ENCODE peak calls at places on chromosomes 3 and 15, in five cellular contexts. U is T-helper 2 cell, T is mammary epithelial cell, X is HS-27A, S is neural progenitor cell. K is an unnamed sample.

GRCh38 chr3:37997791-37998370 is 7.3 kb downstream of the VILL start:
- DNase-seq in U (no peak), T (no peak), X (no peak), S (no peak), K (no peak)

GRCh38 chr3:126529585-126530170 is 5.7 kb downstream of the CHST13 start:
- DNase-seq in U (no peak), T (no peak), X (no peak), S (no peak), K (no peak)

GRCh38 chr3:177374323-177374722 is 177.0 kb upstream of the TBL1XR1 start:
- DNase-seq in U (no peak), T (no peak), X (no peak), S (no peak), K (no peak)

GRCh38 chr15:69092159-69092558 is 68.3 kb upstream of the GLCE start:
- DNase-seq in U (no peak), T (peak; percentile 90), X (peak; percentile 80), S (no peak), K (no peak)

GRCh38 chr3:31433679-31433992 is 99.1 kb upstream of the STT3B start:
- DNase-seq in U (no peak), T (no peak), X (no peak), S (no peak), K (no peak)

GRCh38 chr3:79019137-79019923 is 748.5 kb downstream of the ROBO1 start:
- DNase-seq in U (no peak), T (peak; percentile 97), X (peak; percentile 52), S (peak; percentile 90), K (peak; percentile 89)

GRCh38 chr15:77819271-77819806 is 186.6 kb upstream of the LINGO1 start:
- DNase-seq in U (no peak), T (peak; percentile 7), X (no peak), S (peak; percentile 71), K (no peak)

GRCh38 chr3:145820175-145820574 is 340.8 kb downstream of the PLOD2 start:
- DNase-seq in U (no peak), T (no peak), X (no peak), S (no peak), K (no peak)

GRCh38 chr15:52163321-52164190 is 27.6 kb downstream of the GNB5 start:
- DNase-seq in U (no peak), T (no peak), X (no peak), S (peak; percentile 77), K (peak; percentile 74)

GRCh38 chr15:61556037-61556648 is 327.0 kb upstream of the RORA start:
- DNase-seq in U (no peak), T (peak; percentile 77), X (peak; percentile 43), S (no peak), K (peak; percentile 8)

GRCh38 chr15:52040167-52040900 is 21.3 kb downstream of the MAPK6 start:
- DNase-seq in U (no peak), T (no peak), X (no peak), S (no peak), K (no peak)

GRCh38 chr15:45146405-45146804 is 16.6 kb downstream of the DUOX1 start:
- DNase-seq in U (no peak), T (no peak), X (no peak), S (no peak), K (no peak)

GRCh38 chr15:85763157-85763556 is 31.6 kb downstream of the KLHL25 start:
- DNase-seq in U (no peak), T (peak; percentile 51), X (no peak), S (no peak), K (no peak)

GRCh38 chr15:30901889-30902288 is 1.8 kb upstream of the FAN1 start:
- DNase-seq in U (no peak), T (no peak), X (no peak), S (no peak), K (no peak)

GRCh38 chr3:46496745-46497555 is 826 bp upstream of the RTP3 start:
- DNase-seq in U (peak; percentile 34), T (no peak), X (no peak), S (peak; percentile 38), K (peak; percentile 31)

GRCh38 chr3:48367201-48367600 is 4.8 kb upstream of the FBXW12 start:
- DNase-seq in U (no peak), T (no peak), X (no peak), S (no peak), K (peak; percentile 32)

GRCh38 chr3:191366675-191367074 is 36.3 kb upstream of the UTS2B start:
- DNase-seq in U (no peak), T (no peak), X (no peak), S (no peak), K (no peak)

GRCh38 chr3:15647629-15648167 is 46.2 kb downstream of the BTD start:
- DNase-seq in U (no peak), T (peak; percentile 86), X (peak; percentile 97), S (no peak), K (no peak)

GRCh38 chr15:76229266-76229665 is 82.0 kb downstream of the ETFA start:
- DNase-seq in U (no peak), T (no peak), X (no peak), S (no peak), K (no peak)

GRCh38 chr3:138118863-138119766 is 3.7 kb upstream of the DZIP1L start:
- DNase-seq in U (peak; percentile 41), T (peak; percentile 67), X (peak; percentile 49), S (peak; percentile 77), K (peak; percentile 89)

GRCh38 chr3:98966862-98967554 is 65.5 kb upstream of the DCBLD2 start:
- DNase-seq in U (no peak), T (peak; percentile 77), X (no peak), S (no peak), K (no peak)

GRCh38 chr3:13142552-13143380 is 69.5 kb upstream of the IQSEC1 start:
- DNase-seq in U (no peak), T (no peak), X (no peak), S (no peak), K (no peak)

GRCh38 chr15:71749500-71749899 is 60.9 kb upstream of the NR2E3 start:
- DNase-seq in U (no peak), T (no peak), X (no peak), S (no peak), K (no peak)

GRCh38 chr3:45180899-45181298 is 34.7 kb upstream of the CDCP1 start:
- DNase-seq in U (no peak), T (no peak), X (no peak), S (no peak), K (no peak)

GRCh38 chr3:149506540-149506939 is 32.0 kb downstream of the TM4SF4 start:
- DNase-seq in U (no peak), T (no peak), X (no peak), S (no peak), K (no peak)

GRCh38 chr3:160038862-160039562 is 50.4 kb downstream of the IL12A start:
- DNase-seq in U (peak; percentile 2), T (no peak), X (no peak), S (peak; percentile 51), K (peak; percentile 52)

GRCh38 chr3:120448707-120449650 is 1.8 kb downstream of the FSTL1 start:
- DNase-seq in U (no peak), T (peak; percentile 47), X (peak; percentile 86), S (peak; percentile 43), K (peak; percentile 87)

GRCh38 chr3:112074616-112075497 is 11.3 kb upstream of the C3orf52 start:
- DNase-seq in U (peak; percentile 4), T (peak; percentile 100), X (peak; percentile 92), S (no peak), K (peak; percentile 88)

GRCh38 chr3:141690366-141691072 is 47.6 kb upstream of the RNF7 start:
- DNase-seq in U (no peak), T (no peak), X (no peak), S (no peak), K (no peak)

GRCh38 chr15:100202309-100202943 is 139.3 kb downstream of the ADAMTS17 start:
- DNase-seq in U (no peak), T (no peak), X (no peak), S (no peak), K (no peak)

GRCh38 chr3:152362086-152362485 is 93.4 kb downstream of the MBNL1 start:
- DNase-seq in U (no peak), T (no peak), X (no peak), S (peak; percentile 40), K (no peak)

K was measured in ELF-1.